ENCODE peak calls at places on chromosome 2, in ten cellular contexts. V is NCI-H2171 treated with DMSO at 0.1 percent for 48 hours, H is astrocyte of the spinal cord, B is MM.1S, Q is epithelial cell of esophagus, A is iris pigment epithelial cell, P is mucosa of gallbladder, I is heart left ventricle, F is NCI-H2029, E is NCI-H1105 treated with DMSO at 0.1 percent for 48 hours. K is an unnamed sample.

GRCh38 chr2:141001750-141002149 is 1129.1 kb downstream of the LRP1B start:
- DNase-seq in V (no peak), H (no peak), B (no peak), Q (no peak), A (no peak), P (no peak), I (no peak), F (no peak), E (no peak), K (no peak)

GRCh38 chr2:236261452-236261851 is 2.8 kb downstream of the ASB18 start:
- DNase-seq in V (no peak), H (no peak), B (no peak), Q (no peak), A (no peak), P (no peak), I (no peak), F (no peak), E (no peak), K (peak)

GRCh38 chr2:20048488-20049443 is 2.7 kb downstream of the LAPTM4A start:
- DNase-seq in V (peak), H (no peak), B (no peak), Q (no peak), A (peak), P (no peak), I (no peak), F (no peak), E (no peak), K (no peak)

GRCh38 chr2:202116686-202117085 is 43.6 kb downstream of the KIAA2012 start:
- DNase-seq in V (no peak), H (no peak), B (no peak), Q (no peak), A (peak), P (no peak), I (no peak), F (no peak), E (no peak), K (peak)

GRCh38 chr2:172655838-172656573 is 79.6 kb upstream of the RAPGEF4 start:
- DNase-seq in V (no peak), H (peak), B (no peak), Q (no peak), A (peak), P (no peak), I (no peak), F (no peak), E (no peak), K (no peak)

GRCh38 chr2:9261231-9261883 is 54.7 kb downstream of the ASAP2 start:
- DNase-seq in V (no peak), H (no peak), B (no peak), Q (no peak), A (peak), P (peak), I (peak), F (no peak), E (no peak), K (no peak)

GRCh38 chr2:213104089-213104902 is 47.1 kb downstream of the IKZF2 start:
- DNase-seq in V (peak), H (peak), B (no peak), Q (peak), A (peak), P (no peak), I (no peak), F (no peak), E (no peak), K (no peak)

GRCh38 chr2:120428748-120429147 is 82.8 kb downstream of the INHBB start:
- DNase-seq in V (peak), H (no peak), B (no peak), Q (no peak), A (no peak), P (no peak), I (no peak), F (no peak), E (no peak), K (no peak)

GRCh38 chr2:54239427-54239826 is 16.6 kb downstream of the TSPYL6 start:
- DNase-seq in V (peak), H (peak), B (no peak), Q (no peak), A (peak), P (no peak), I (no peak), F (no peak), E (no peak), K (peak)

GRCh38 chr2:127437781-127438726 is 19.8 kb downstream of the PROC start:
- DNase-seq in V (no peak), H (no peak), B (no peak), Q (no peak), A (no peak), P (peak), I (no peak), F (no peak), E (no peak), K (no peak)